ENCODE peak calls at places on chromosomes 16 and 17, in nine cellular contexts. Q, D, R, Z, C, E, I, A and W are unnamed samples.
A peak's percentile ranks its signal among the peaks of the same experiment; 100 is the strongest.

GRCh38 chr17:6913608-6914443 is 82.0 kb upstream of the ALOX12 start:
- DNase-seq in D (peak; percentile 80), C (peak; percentile 51), Z (peak; percentile 83), A (peak; percentile 68), Q (peak; percentile 94), R (peak; percentile 82), E (no peak), I (peak; percentile 45), W (peak; percentile 92)

GRCh38 chr17:50203086-50203485 is 1.7 kb upstream of the COL1A1 start:
- DNase-seq in E (no peak), Q (no peak), Z (no peak), D (no peak), A (peak; percentile 23), I (no peak), C (peak; percentile 94), R (no peak), W (no peak)

GRCh38 chr16:27369806-27370205 is 32.2 kb upstream of the IL21R start:
- DNase-seq in Q (peak; percentile 59), E (no peak), Z (no peak), C (peak; percentile 23), A (no peak), D (no peak), I (no peak), R (no peak), W (no peak)

GRCh38 chr16:912684-913613 is 57.8 kb downstream of the LMF1 start:
- DNase-seq in R (no peak), I (no peak), D (no peak), Z (no peak), Q (no peak), E (no peak), A (no peak), C (no peak), W (peak; percentile 54)

GRCh38 chr17:2723997-2724782 is 12.6 kb upstream of the CLUH start:
- DNase-seq in R (no peak), A (no peak), Q (no peak), E (no peak), C (no peak), I (no peak), Z (no peak), D (peak; percentile 49), W (no peak)

GRCh38 chr16:26396511-26397235 is 670.1 kb upstream of the C16orf82 start:
- DNase-seq in E (no peak), I (no peak), Q (no peak), Z (no peak), C (no peak), A (no peak), R (peak; percentile 69), D (no peak), W (no peak)

GRCh38 chr16:12315330-12316138 is 339.0 kb downstream of the SNX29 start:
- DNase-seq in D (no peak), Z (no peak), Q (no peak), C (no peak), A (no peak), I (no peak), E (no peak), R (no peak), W (no peak)

GRCh38 chr17:58054641-58055040 is 28.6 kb upstream of the DYNLL2 start:
- DNase-seq in A (no peak), I (no peak), D (no peak), Z (no peak), E (no peak), C (no peak), R (no peak), Q (peak; percentile 59), W (no peak)

GRCh38 chr16:90028985-90029384 is 9.7 kb upstream of the DBNDD1 start:
- DNase-seq in D (no peak), I (no peak), C (no peak), Q (no peak), E (no peak), Z (no peak), A (no peak), R (no peak), W (no peak)

GRCh38 chr16:90026135-90026534 is 6.9 kb upstream of the DBNDD1 start:
- DNase-seq in E (no peak), C (no peak), I (no peak), Z (no peak), R (no peak), Q (no peak), D (no peak), A (no peak), W (no peak)

GRCh38 chr16:90031931-90032663 is 12.8 kb upstream of the DBNDD1 start:
- DNase-seq in E (no peak), C (peak; percentile 66), D (no peak), Q (no peak), R (no peak), I (no peak), A (peak; percentile 61), Z (no peak), W (peak; percentile 41)

GRCh38 chr16:90031186-90031930 is 12.1 kb upstream of the DBNDD1 start:
- DNase-seq in D (no peak), A (no peak), Z (no peak), C (no peak), E (no peak), I (no peak), R (no peak), Q (no peak), W (no peak)

DNA sequence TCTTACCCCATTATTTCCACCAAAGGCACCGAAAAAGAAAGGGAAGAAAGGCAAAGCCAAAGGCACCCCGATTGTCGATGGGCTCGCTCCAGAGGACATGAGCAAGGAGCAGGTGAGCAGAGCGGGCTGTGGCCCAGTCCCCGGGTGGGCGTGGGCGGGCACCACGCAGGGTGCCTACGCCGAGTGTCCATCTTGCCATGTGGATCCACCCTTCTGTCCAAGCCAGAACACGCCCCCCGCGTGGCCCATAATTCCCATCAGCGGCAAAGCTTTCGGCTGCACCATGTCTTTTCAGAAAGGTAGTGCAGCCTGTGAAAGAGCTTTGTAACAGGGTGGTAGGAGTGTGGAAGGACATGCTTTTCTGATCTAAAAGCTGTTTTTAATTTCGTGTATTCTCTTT is 8.4 kb upstream of the DBNDD1 start:
- DNase-seq in C (no peak), Q (no peak), E (no peak), Z (no peak), D (no peak), I (no peak), A (no peak), R (no peak), W (no peak)
- TF ChIP-seq CTCF in C (no peak), Q (no peak), E (no peak), Z (no peak), D (no peak), I (no peak), A (no peak), R (no peak), W (no peak)

GRCh38 chr16:4293181-4293716 is 20.4 kb upstream of the TFAP4 start:
- DNase-seq in D (no peak), E (no peak), R (no peak), Q (no peak), C (no peak), I (no peak), Z (no peak), A (no peak), W (no peak)

GRCh38 chr16:4288148-4288921 is 15.5 kb upstream of the TFAP4 start:
- DNase-seq in Z (peak; percentile 88), C (peak; percentile 46), E (no peak), Q (peak; percentile 95), R (peak; percentile 83), I (peak; percentile 82), D (peak; percentile 83), A (peak; percentile 51), W (peak; percentile 81)

GRCh38 chr16:4291699-4292098 is 18.9 kb upstream of the TFAP4 start:
- DNase-seq in C (no peak), I (no peak), Q (no peak), E (no peak), Z (no peak), D (no peak), A (no peak), R (no peak), W (no peak)

GRCh38 chr16:4293822-4294457 is 21.1 kb upstream of the TFAP4 start:
- DNase-seq in A (peak; percentile 79), E (peak; percentile 24), Z (peak; percentile 80), D (peak; percentile 51), C (peak; percentile 79), R (peak; percentile 91), Q (no peak), I (no peak), W (peak; percentile 63)

GRCh38 chr16:4290236-4290830 is 17.5 kb upstream of the TFAP4 start:
- DNase-seq in C (peak; percentile 92), Z (peak; percentile 69), Q (no peak), E (no peak), D (no peak), A (peak; percentile 85), I (no peak), R (peak; percentile 19), W (no peak)
- TF ChIP-seq CTCF in C (peak; percentile 44), Z (no peak), Q (no peak), E (peak; percentile 54), D (no peak), A (peak; percentile 43), I (no peak), R (peak; percentile 16), W (no peak)

GRCh38 chr17:45394913-45395568 is 37.6 kb downstream of the ARHGAP27 start:
- DNase-seq in I (no peak), D (peak; percentile 59), Q (peak; percentile 91), Z (peak; percentile 82), C (peak; percentile 79), E (no peak), A (peak; percentile 93), R (peak; percentile 88), W (peak; percentile 85)

GRCh38 chr17:45395569-45396415 is 36.9 kb downstream of the ARHGAP27 start:
- DNase-seq in R (no peak), Z (peak; percentile 53), I (no peak), C (no peak), E (no peak), D (no peak), Q (no peak), A (no peak), W (no peak)

GRCh38 chr17:45397796-45398195 is 34.9 kb downstream of the ARHGAP27 start:
- DNase-seq in R (no peak), A (no peak), Q (no peak), Z (no peak), E (no peak), D (no peak), C (no peak), I (no peak), W (no peak)

GRCh38 chr17:45396496-45397205 is 36.0 kb downstream of the ARHGAP27 start:
- DNase-seq in Q (no peak), D (no peak), A (no peak), R (no peak), I (no peak), E (no peak), C (no peak), Z (peak; percentile 48), W (no peak)

DNA sequence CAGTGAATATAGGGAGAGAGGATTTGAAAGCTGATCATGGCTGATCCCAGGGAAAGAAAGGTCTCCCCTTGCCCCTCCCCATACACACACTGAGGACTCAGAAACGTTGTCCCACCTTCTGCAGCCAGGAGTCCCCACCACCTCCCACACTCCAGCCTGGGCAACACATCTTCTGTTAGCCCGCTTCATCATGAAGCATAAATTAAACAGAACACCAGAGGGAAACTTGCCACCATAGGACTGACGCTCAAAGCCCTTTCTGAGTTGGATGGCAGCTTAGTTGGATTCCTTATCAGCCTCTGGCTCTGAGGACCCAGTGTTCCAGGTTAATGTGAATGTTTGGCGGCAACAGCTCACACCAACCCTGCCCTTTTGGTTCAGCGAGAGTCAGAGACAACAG is 33.9 kb downstream of the ARHGAP27 start:
- DNase-seq in C (no peak), R (no peak), E (no peak), Z (no peak), A (no peak), I (no peak), D (no peak), Q (no peak), W (no peak)
- TF ChIP-seq CTCF in C (no peak), R (no peak), E (no peak), Z (no peak), A (no peak), I (no peak), D (peak; percentile 34), Q (no peak), W (no peak)

DNA sequence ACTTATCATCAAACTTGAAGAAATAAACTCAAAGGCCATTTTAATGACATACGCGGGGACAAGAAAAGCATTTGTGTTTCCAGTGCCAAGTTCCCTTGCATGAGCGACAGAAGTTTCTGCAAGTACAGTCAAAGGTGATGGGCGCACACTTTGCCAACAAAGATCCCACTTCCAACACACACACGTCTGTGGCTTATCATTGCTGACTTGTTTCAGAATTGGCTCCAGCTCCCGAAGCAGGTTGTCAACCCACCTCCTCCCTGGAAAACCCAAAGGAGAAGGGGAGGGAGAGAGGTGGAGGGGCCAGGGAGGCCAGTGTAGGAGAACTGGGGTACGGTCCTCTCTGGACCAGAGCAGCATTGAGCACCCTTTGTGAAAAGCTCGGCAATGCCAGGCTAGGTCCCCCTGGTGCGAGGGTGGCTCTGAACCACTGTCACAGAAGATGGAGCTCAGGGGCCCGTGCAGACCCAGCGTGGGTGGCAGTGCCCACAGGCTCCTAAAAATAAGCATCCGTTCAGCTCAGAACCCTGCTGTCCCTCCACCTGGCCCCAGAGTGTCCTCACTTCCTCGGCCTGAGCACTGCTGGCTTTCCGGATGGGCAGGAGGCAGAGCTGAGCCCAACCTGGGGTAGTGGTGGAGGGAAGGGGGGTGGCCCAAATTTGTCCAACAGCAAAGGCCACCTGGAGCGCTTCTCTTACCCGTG is 33.2 kb downstream of the RBFOX3 start:
- DNase-seq in Q (no peak), C (no peak), A (no peak), R (no peak), D (no peak), Z (peak; percentile 19), E (no peak), I (no peak), W (no peak)
- TF ChIP-seq CTCF in Q (no peak), C (no peak), A (no peak), R (no peak), D (no peak), Z (no peak), E (no peak), I (no peak), W (no peak)